ENCODE peak calls at places on chromosomes 11 and 22, in five cellular contexts. M is prostate gland; H is CD4-positive, alpha-beta T cell; V is HEK293T; I is T-cell. E is an unnamed sample.

GRCh38 chr11:75733346-75734107 is 15.9 kb downstream of the MOGAT2 start:
- DNase-seq in I (no peak), M (peak), H (no peak), V (no peak), E (peak)

GRCh38 chr11:6755303-6755952 is 16.3 kb downstream of the OR2AG2 start:
- DNase-seq in M (no peak), V (peak), I (no peak), H (no peak), E (no peak)

GRCh38 chr22:30380011-30380410 is 7.2 kb downstream of the RNF215 start:
- DNase-seq in H (no peak), I (no peak), V (no peak), M (no peak), E (no peak)

GRCh38 chr11:119338318-119338890 is 2.3 kb downstream of the C1QTNF5 start:
- DNase-seq in V (peak), H (peak), I (peak), M (peak), E (peak)

GRCh38 chr22:43174941-43175531 is 11.9 kb downstream of the TTLL12 start:
- DNase-seq in M (peak), V (no peak), H (no peak), I (no peak), E (no peak)

GRCh38 chr22:33666249-33666648 is 254.0 kb downstream of the LARGE1 start:
- DNase-seq in I (no peak), V (no peak), H (no peak), M (no peak), E (no peak)

GRCh38 chr22:29314537-29315285 is 786 bp downstream of the RASL10A start:
- DNase-seq in I (no peak), V (no peak), H (no peak), M (no peak), E (no peak)

GRCh38 chr11:68258363-68258765 is 13.4 kb downstream of the C11orf24 start:
- DNase-seq in V (no peak), M (no peak), I (no peak), H (no peak), E (no peak)

GRCh38 chr22:47891609-47892008 is 1129.2 kb downstream of the TBC1D22A start:
- DNase-seq in M (no peak), H (no peak), V (no peak), I (no peak), E (no peak)

GRCh38 chr22:38464992-38465672 is 2.8 kb upstream of the KDELR3 start:
- DNase-seq in I (no peak), H (no peak), M (no peak), V (no peak), E (no peak)

GRCh38 chr22:47160141-47160541 is 397.7 kb downstream of the TBC1D22A start:
- DNase-seq in M (no peak), I (no peak), H (no peak), V (no peak), E (no peak)

GRCh38 chr11:60504219-60504618 is 11.0 kb upstream of the MS4A13 start:
- DNase-seq in H (no peak), I (no peak), V (no peak), M (no peak), E (no peak)

GRCh38 chr22:32999039-32999861 is 58.9 kb downstream of the SYN3 start:
- DNase-seq in M (no peak), I (no peak), V (no peak), H (no peak), E (no peak)

GRCh38 chr22:27430799-27431480 is 370.6 kb downstream of the MN1 start:
- DNase-seq in I (no peak), M (no peak), V (no peak), H (no peak), E (no peak)

GRCh38 chr22:27349456-27349855 is 452.1 kb downstream of the MN1 start:
- DNase-seq in M (no peak), H (no peak), I (no peak), V (no peak), E (no peak)

GRCh38 chr11:60348116-60348515 is 21.1 kb downstream of the MS4A6E start:
- DNase-seq in M (no peak), H (no peak), I (no peak), V (no peak), E (no peak)

GRCh38 chr11:23727821-23728220 is 769.0 kb upstream of the LUZP2 start:
- DNase-seq in M (no peak), V (no peak), I (no peak), H (no peak), E (no peak)

GRCh38 chr22:26756675-26757293 is 99.4 kb downstream of the MIAT start:
- DNase-seq in H (peak), M (no peak), I (peak), V (peak), E (no peak)

GRCh38 chr22:27226666-27227065 is 569.3 kb downstream of the MIAT start:
- DNase-seq in V (no peak), H (no peak), M (no peak), I (no peak), E (no peak)

GRCh38 chr11:68077617-68078592 is 39.1 kb downstream of the TCIRG1 start:
- DNase-seq in I (no peak), M (no peak), H (no peak), V (no peak), E (no peak)

GRCh38 chr11:88484873-88485621 is 147.5 kb upstream of the CTSC start:
- DNase-seq in I (no peak), V (peak), M (no peak), H (peak), E (no peak)

GRCh38 chr11:68978931-68979591 is 1.7 kb downstream of the MRGPRD start:
- DNase-seq in M (no peak), V (no peak), I (no peak), H (no peak), E (no peak)

GRCh38 chr11:42595856-42596255 is 715.9 kb upstream of the API5 start:
- DNase-seq in M (no peak), I (no peak), V (no peak), H (no peak), E (no peak)

GRCh38 chr22:19429950-19430889 is 1.3 kb downstream of the HIRA start:
- DNase-seq in V (peak), I (peak), H (no peak), M (no peak), E (no peak)

GRCh38 chr22:39183991-39184585 is 31.6 kb upstream of the CBX7 start:
- DNase-seq in H (no peak), V (peak), M (no peak), I (no peak), E (no peak)

GRCh38 chr22:48366591-48366990 is 1461.1 kb downstream of the BRD1 start:
- DNase-seq in V (no peak), M (no peak), H (no peak), I (no peak), E (no peak)

GRCh38 chr22:23245045-23245798 is 64.9 kb downstream of the BCR start:
- DNase-seq in I (no peak), V (no peak), H (no peak), M (no peak), E (no peak)

GRCh38 chr22:33864723-33865130 is 55.5 kb downstream of the LARGE1 start:
- DNase-seq in H (no peak), M (no peak), V (no peak), I (no peak), E (no peak)

GRCh38 chr11:112511906-112512305 is 251.2 kb upstream of the PLET1 start:
- DNase-seq in M (no peak), V (no peak), I (no peak), H (no peak), E (no peak)

GRCh38 chr11:82811369-82811768 is 77.7 kb upstream of the FAM181B start:
- DNase-seq in V (no peak), M (no peak), I (no peak), H (no peak), E (no peak)

GRCh38 chr11:35231074-35231473 is 92.1 kb downstream of the CD44 start:
- DNase-seq in V (no peak), H (no peak), I (no peak), M (no peak), E (no peak)

GRCh38 chr22:27372969-27373670 is 428.4 kb downstream of the MN1 start:
- DNase-seq in V (no peak), I (no peak), M (peak), H (no peak), E (no peak)

GRCh38 chr11:66818231-66818955 is 24.8 kb upstream of the RCE1 start:
- DNase-seq in I (no peak), V (no peak), M (no peak), H (no peak), E (no peak)

GRCh38 chr11:70543611-70544010 is 145.3 kb downstream of the CTTN start:
- DNase-seq in I (no peak), V (no peak), M (no peak), H (no peak), E (no peak)

GRCh38 chr22:19579113-19579811 is 55.1 kb upstream of the CLDN5 start:
- DNase-seq in I (no peak), V (no peak), M (no peak), H (no peak), E (no peak)

E was measured in CD8-positive, alpha-beta T cell.